ENCODE peak calls at places on chromosomes 1 and 21, in seven cellular contexts. K is GM03348; T is ACHN; L is stimulated activated CD8-positive, alpha-beta memory T cell treated with anti-CD3 and anti-CD28 coated beads, Interleukin-4, amount 100 ng/mL, for 1 hour; I is AG04450; N is uterus; P is PC-9. D is an unnamed sample.

GRCh38 chr1:67893126-67893495 is 59.8 kb upstream of the GNG12 start:
- DNase-seq in K (no peak), T (no peak), L (no peak), I (no peak), N (no peak), P (no peak), D (no peak)

GRCh38 chr1:155085504-155086181 is 7.0 kb downstream of the EFNA3 start:
- DNase-seq in K (peak), T (peak), L (no peak), I (no peak), N (peak), P (peak), D (no peak)

GRCh38 chr21:42222821-42223390 is 4.0 kb downstream of the ABCG1 start:
- DNase-seq in K (no peak), T (no peak), L (no peak), I (no peak), N (no peak), P (no peak), D (no peak)

GRCh38 chr1:165897326-165898303 is 70.2 kb downstream of the UCK2 start:
- DNase-seq in K (peak), T (no peak), L (no peak), I (no peak), N (no peak), P (no peak), D (no peak)

GRCh38 chr21:42257091-42257760 is 38.3 kb downstream of the ABCG1 start:
- DNase-seq in K (no peak), T (no peak), L (no peak), I (no peak), N (no peak), P (no peak), D (no peak)

GRCh38 chr1:40818264-40818961 is 34.8 kb downstream of the KCNQ4 start:
- DNase-seq in K (peak), T (no peak), L (peak), I (no peak), N (peak), P (no peak), D (no peak)

GRCh38 chr1:172917972-172918371 is 132.8 kb downstream of the TNFSF18 start:
- DNase-seq in K (peak), T (peak), L (no peak), I (peak), N (no peak), P (peak), D (peak)

GRCh38 chr1:225626698-225627097 is 26.2 kb downstream of the ENAH start:
- DNase-seq in K (no peak), T (no peak), L (no peak), I (no peak), N (no peak), P (no peak), D (no peak)

GRCh38 chr1:222629921-222630535 is 12.1 kb downstream of the MIA3 start:
- DNase-seq in K (no peak), T (no peak), L (no peak), I (no peak), N (no peak), P (no peak), D (no peak)

GRCh38 chr1:33180226-33181037 is 1.4 kb downstream of the TRIM62 start:
- DNase-seq in K (peak), T (peak), L (peak), I (peak), N (peak), P (peak), D (no peak)

GRCh38 chr1:175145899-175146298 is 46.7 kb downstream of the KIAA0040 start:
- DNase-seq in K (no peak), T (no peak), L (no peak), I (no peak), N (no peak), P (peak), D (no peak)

GRCh38 chr1:191022856-191023255 is 545.2 kb upstream of the BRINP3 start:
- DNase-seq in K (no peak), T (no peak), L (no peak), I (no peak), N (no peak), P (peak), D (peak)

GRCh38 chr1:9150582-9151290 is 21.8 kb upstream of the GPR157 start:
- DNase-seq in K (no peak), T (no peak), L (no peak), I (no peak), N (no peak), P (no peak), D (no peak)

GRCh38 chr1:203049576-203050180 is 23.4 kb downstream of the PPFIA4 start:
- DNase-seq in K (no peak), T (no peak), L (no peak), I (no peak), N (no peak), P (no peak), D (no peak)

GRCh38 chr1:224054611-224055010 is 59.3 kb upstream of the FBXO28 start:
- DNase-seq in K (no peak), T (no peak), L (no peak), I (no peak), N (no peak), P (no peak), D (no peak)

GRCh38 chr1:61754545-61754944 is 12.3 kb downstream of the PATJ start:
- DNase-seq in K (no peak), T (no peak), L (no peak), I (no peak), N (no peak), P (peak), D (no peak)

GRCh38 chr1:211318881-211319280 is 7.8 kb upstream of the TRAF5 start:
- DNase-seq in K (no peak), T (no peak), L (no peak), I (no peak), N (no peak), P (no peak), D (no peak)

GRCh38 chr1:28507646-28508434 is 2.0 kb downstream of the RCC1 start:
- DNase-seq in K (no peak), T (no peak), L (no peak), I (no peak), N (no peak), P (no peak), D (no peak)

GRCh38 chr21:45838636-45839035 is 142.9 kb upstream of the COL6A1 start:
- DNase-seq in K (no peak), T (no peak), L (no peak), I (no peak), N (no peak), P (no peak), D (no peak)

GRCh38 chr1:7069888-7070287 is 284.6 kb downstream of the CAMTA1 start:
- DNase-seq in K (peak), T (no peak), L (no peak), I (no peak), N (no peak), P (no peak), D (no peak)

GRCh38 chr1:179190861-179191260 is 38.6 kb downstream of the ABL2 start:
- DNase-seq in K (no peak), T (no peak), L (no peak), I (no peak), N (no peak), P (no peak), D (no peak)

GRCh38 chr1:38371505-38371844 is 324.9 kb upstream of the POU3F1 start:
- DNase-seq in K (no peak), T (no peak), L (no peak), I (no peak), N (no peak), P (no peak), D (no peak)

GRCh38 chr21:42264245-42265195 is 45.6 kb downstream of the ABCG1 start:
- DNase-seq in K (no peak), T (no peak), L (no peak), I (no peak), N (no peak), P (no peak), D (no peak)

GRCh38 chr1:90534669-90535379 is 182.3 kb downstream of the BARHL2 start:
- DNase-seq in K (no peak), T (no peak), L (no peak), I (no peak), N (no peak), P (peak), D (no peak)

GRCh38 chr1:84896279-84896678 is 3.3 kb upstream of the LPAR3 start:
- DNase-seq in K (no peak), T (no peak), L (no peak), I (no peak), N (no peak), P (no peak), D (no peak)

GRCh38 chr1:231964241-231964640 is 337.7 kb downstream of the DISC1 start:
- DNase-seq in K (no peak), T (no peak), L (no peak), I (no peak), N (no peak), P (no peak), D (no peak)

GRCh38 chr1:35745124-35745730 is 24.6 kb downstream of the CLSPN start:
- DNase-seq in K (no peak), T (no peak), L (no peak), I (no peak), N (no peak), P (no peak), D (no peak)

GRCh38 chr1:220084460-220084859 is 5.1 kb downstream of the BPNT1 start:
- DNase-seq in K (no peak), T (no peak), L (no peak), I (no peak), N (no peak), P (peak), D (no peak)